ENCODE peak calls at places on chromosomes 7 and 10, in six cellular contexts. One of them, this sample, is unnamed.

GRCh38 chr7:64874114-64874513 is 29.0 kb upstream of the ZNF273 start:
- DNase-seq in HepG2: no peak
- DNase-seq in stomach: peak
- DNase-seq in transverse colon: no peak
- DNase-seq in sigmoid colon: no peak
- DNase-seq in K562: no peak
- DNase-seq in this sample: peak

GRCh38 chr10:7667262-7668141 is 736 bp upstream of the ITIH5 start:
- DNase-seq in HepG2: peak
- DNase-seq in stomach: no peak
- DNase-seq in transverse colon: no peak
- DNase-seq in sigmoid colon: peak
- DNase-seq in K562: peak
- DNase-seq in this sample: no peak

GRCh38 chr10:103942866-103943265 is 24.1 kb upstream of the SLK start:
- DNase-seq in HepG2: no peak
- DNase-seq in stomach: no peak
- DNase-seq in transverse colon: no peak
- DNase-seq in sigmoid colon: no peak
- DNase-seq in K562: no peak
- DNase-seq in this sample: no peak

GRCh38 chr10:818526-819220 is 112.8 kb downstream of the LARP4B start:
- DNase-seq in HepG2: no peak
- DNase-seq in stomach: no peak
- DNase-seq in transverse colon: no peak
- DNase-seq in sigmoid colon: no peak
- DNase-seq in K562: no peak
- DNase-seq in this sample: no peak

GRCh38 chr7:40405991-40406390 is 271.2 kb downstream of the SUGCT start:
- DNase-seq in HepG2: no peak
- DNase-seq in stomach: no peak
- DNase-seq in transverse colon: no peak
- DNase-seq in sigmoid colon: no peak
- DNase-seq in K562: no peak
- DNase-seq in this sample: no peak

GRCh38 chr10:112782176-112782907 is 167.7 kb upstream of the TCF7L2 start:
- DNase-seq in HepG2: no peak
- DNase-seq in stomach: peak
- DNase-seq in transverse colon: peak
- DNase-seq in sigmoid colon: peak
- DNase-seq in K562: no peak
- DNase-seq in this sample: peak

GRCh38 chr7:31043035-31043434 is 9.1 kb upstream of the ADCYAP1R1 start:
- DNase-seq in HepG2: no peak
- DNase-seq in stomach: no peak
- DNase-seq in transverse colon: no peak
- DNase-seq in sigmoid colon: no peak
- DNase-seq in K562: no peak
- DNase-seq in this sample: no peak

GRCh38 chr10:62779487-62780248 is 24.9 kb upstream of the ADO start:
- DNase-seq in HepG2: no peak
- DNase-seq in stomach: peak
- DNase-seq in transverse colon: peak
- DNase-seq in sigmoid colon: no peak
- DNase-seq in K562: no peak
- DNase-seq in this sample: no peak

GRCh38 chr10:103493362-103493871 is at the start of gene NEURL1:
- DNase-seq in HepG2: no peak
- DNase-seq in stomach: no peak
- DNase-seq in transverse colon: no peak
- DNase-seq in sigmoid colon: no peak
- DNase-seq in K562: peak
- DNase-seq in this sample: no peak

GRCh38 chr10:126867567-126868365 is 37.5 kb upstream of the DOCK1 start:
- DNase-seq in HepG2: no peak
- DNase-seq in stomach: no peak
- DNase-seq in transverse colon: no peak
- DNase-seq in sigmoid colon: no peak
- DNase-seq in K562: no peak
- DNase-seq in this sample: no peak

GRCh38 chr10:78774614-78774998 is 294.2 kb upstream of the ZMIZ1 start:
- DNase-seq in HepG2: peak
- DNase-seq in stomach: no peak
- DNase-seq in transverse colon: no peak
- DNase-seq in sigmoid colon: no peak
- DNase-seq in K562: no peak
- DNase-seq in this sample: no peak

GRCh38 chr10:80104066-80104926 is 25.8 kb downstream of the TMEM254 start:
- DNase-seq in HepG2: peak
- DNase-seq in stomach: no peak
- DNase-seq in transverse colon: no peak
- DNase-seq in sigmoid colon: no peak
- DNase-seq in K562: no peak
- DNase-seq in this sample: no peak

GRCh38 chr10:8637640-8638039 is 583.2 kb downstream of the GATA3 start:
- DNase-seq in HepG2: no peak
- DNase-seq in stomach: no peak
- DNase-seq in transverse colon: no peak
- DNase-seq in sigmoid colon: no peak
- DNase-seq in K562: no peak
- DNase-seq in this sample: no peak

GRCh38 chr10:120503695-120504094 is 46.7 kb downstream of the PLPP4 start:
- DNase-seq in HepG2: no peak
- DNase-seq in stomach: no peak
- DNase-seq in transverse colon: no peak
- DNase-seq in sigmoid colon: no peak
- DNase-seq in K562: no peak
- DNase-seq in this sample: no peak

GRCh38 chr7:41425926-41426325 is 277.0 kb downstream of the INHBA start:
- DNase-seq in HepG2: no peak
- DNase-seq in stomach: no peak
- DNase-seq in transverse colon: no peak
- DNase-seq in sigmoid colon: no peak
- DNase-seq in K562: no peak
- DNase-seq in this sample: no peak

GRCh38 chr10:13206546-13207443 is 27.4 kb downstream of the UCMA start:
- DNase-seq in HepG2: peak
- DNase-seq in stomach: no peak
- DNase-seq in transverse colon: no peak
- DNase-seq in sigmoid colon: no peak
- DNase-seq in K562: no peak
- DNase-seq in this sample: no peak

DNA sequence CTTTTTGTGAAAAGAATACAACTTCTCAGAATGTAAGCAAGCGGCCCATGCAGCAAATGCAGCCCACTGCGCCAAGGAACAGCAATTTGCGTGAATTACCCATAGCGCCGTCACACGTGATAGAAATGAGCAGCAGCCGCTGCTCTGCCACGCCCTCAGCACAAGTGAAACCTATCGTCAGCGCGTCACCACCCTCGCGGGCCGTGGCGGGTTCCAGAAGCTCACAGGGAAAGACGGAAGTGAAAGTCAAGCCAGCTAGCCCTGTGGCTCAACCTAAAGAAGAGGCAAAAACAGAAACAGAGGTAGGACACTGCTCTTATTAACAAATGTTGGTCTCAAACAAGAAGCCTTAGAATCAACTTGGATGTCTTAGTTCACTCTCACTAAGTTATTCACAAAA is 70.5 kb downstream of the SHH start:
- DNase-seq in HepG2: no peak
- DNase-seq in stomach: peak
- DNase-seq in transverse colon: peak
- DNase-seq in sigmoid colon: no peak
- DNase-seq in K562: no peak
- DNase-seq in this sample: no peak
- TF ChIP-seq POLR2AphosphoS5 in HepG2: no peak
- TF ChIP-seq POLR2AphosphoS5 in stomach: no peak
- TF ChIP-seq POLR2AphosphoS5 in transverse colon: no peak
- TF ChIP-seq POLR2AphosphoS5 in sigmoid colon: no peak
- TF ChIP-seq POLR2AphosphoS5 in K562: no peak
- TF ChIP-seq POLR2AphosphoS5 in this sample: no peak

DNA sequence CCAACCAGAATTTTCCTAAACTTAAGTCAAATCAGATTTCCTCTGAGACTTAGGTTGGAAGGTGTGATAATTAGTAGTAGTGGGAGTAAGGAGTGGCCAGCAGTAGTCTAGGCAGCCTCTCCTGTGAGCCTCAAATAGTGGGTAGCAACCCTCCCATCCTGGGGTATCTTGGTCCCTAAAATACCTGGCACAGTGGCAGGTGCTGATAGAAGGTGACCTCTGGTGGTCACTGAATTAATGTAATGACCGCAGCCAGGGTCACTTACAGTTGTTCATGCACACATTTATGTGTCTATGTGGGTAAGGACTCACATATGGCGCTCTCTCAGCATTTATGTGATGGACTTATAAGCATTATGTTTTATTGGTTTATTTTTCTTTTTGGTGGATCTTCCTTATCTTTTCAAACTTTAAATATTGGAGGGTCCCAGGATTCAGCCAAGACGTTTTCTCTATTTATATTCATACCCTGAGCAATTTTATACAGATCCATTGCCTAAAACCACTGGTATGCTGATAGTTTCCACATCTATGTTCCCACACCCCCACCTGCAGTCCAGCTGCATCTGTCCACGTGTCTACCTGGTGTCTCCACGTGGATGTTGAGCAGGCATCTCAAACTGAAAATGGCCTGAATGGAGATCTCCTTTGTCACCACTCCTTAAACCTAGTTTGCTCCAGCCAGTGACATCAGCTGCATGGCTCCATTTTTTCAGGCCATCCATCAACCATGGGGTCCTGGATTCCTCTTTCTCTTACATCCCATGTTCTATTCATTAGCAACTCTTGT is 18.3 kb downstream of the BMPER start:
- DNase-seq in HepG2: no peak
- DNase-seq in stomach: no peak
- DNase-seq in transverse colon: no peak
- DNase-seq in sigmoid colon: no peak
- DNase-seq in K562: no peak
- DNase-seq in this sample: no peak
- TF ChIP-seq CTCF in HepG2: peak
- TF ChIP-seq CTCF in stomach: no peak
- TF ChIP-seq CTCF in transverse colon: no peak
- TF ChIP-seq CTCF in sigmoid colon: no peak
- TF ChIP-seq CTCF in K562: peak
- TF ChIP-seq CTCF in this sample: no peak

DNA sequence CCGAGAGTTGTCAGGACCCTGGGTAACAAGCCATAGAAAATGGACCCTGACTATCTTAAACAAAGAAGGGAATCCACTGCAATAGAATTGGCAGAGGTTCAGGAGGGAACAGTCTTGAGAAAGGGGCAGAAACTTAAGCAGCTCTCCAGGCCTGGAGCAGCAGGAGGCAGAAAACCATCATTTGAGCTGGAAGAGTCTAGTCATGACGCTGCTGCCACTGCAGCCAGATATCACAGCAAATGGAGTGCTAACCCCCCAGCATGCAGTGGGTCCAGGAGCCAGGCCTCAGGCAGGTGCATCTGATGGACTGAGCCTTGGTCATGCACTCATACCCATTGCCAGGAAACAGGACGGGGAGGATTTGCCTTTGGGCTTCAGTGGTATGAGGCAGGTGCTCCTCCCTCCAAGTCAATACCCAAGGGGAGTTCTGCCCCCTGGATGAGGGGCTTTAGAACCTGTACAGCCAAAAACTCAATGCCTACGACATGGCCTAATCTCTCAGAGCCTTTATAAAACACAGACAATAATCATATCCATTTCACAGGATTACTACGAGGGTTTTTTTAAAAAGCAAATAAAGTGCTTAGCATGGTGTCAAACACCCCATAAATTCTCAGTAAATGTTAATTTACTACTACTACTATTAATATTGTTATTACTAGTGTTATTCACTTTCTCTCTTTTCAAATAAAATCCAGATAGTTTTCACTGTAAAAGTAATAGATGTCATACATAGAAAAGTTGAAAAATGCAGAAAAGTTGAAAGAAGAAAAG is 30.7 kb downstream of the DUSP5 start:
- DNase-seq in HepG2: no peak
- DNase-seq in stomach: no peak
- DNase-seq in transverse colon: no peak
- DNase-seq in sigmoid colon: no peak
- DNase-seq in K562: no peak
- DNase-seq in this sample: no peak
- TF ChIP-seq EP300 in HepG2: no peak
- TF ChIP-seq EP300 in stomach: no peak
- TF ChIP-seq EP300 in transverse colon: no peak
- TF ChIP-seq EP300 in sigmoid colon: no peak
- TF ChIP-seq EP300 in K562: no peak
- TF ChIP-seq EP300 in this sample: no peak

GRCh38 chr10:69502589-69502988 is 51.3 kb downstream of the TSPAN15 start:
- DNase-seq in HepG2: no peak
- DNase-seq in stomach: no peak
- DNase-seq in transverse colon: no peak
- DNase-seq in sigmoid colon: no peak
- DNase-seq in K562: no peak
- DNase-seq in this sample: no peak

GRCh38 chr10:69503896-69504265 is 52.6 kb downstream of the TSPAN15 start:
- DNase-seq in HepG2: no peak
- DNase-seq in stomach: no peak
- DNase-seq in transverse colon: no peak
- DNase-seq in sigmoid colon: peak
- DNase-seq in K562: no peak
- DNase-seq in this sample: no peak

GRCh38 chr10:69504576-69505250 is 53.4 kb downstream of the TSPAN15 start:
- DNase-seq in HepG2: no peak
- DNase-seq in stomach: no peak
- DNase-seq in transverse colon: no peak
- DNase-seq in sigmoid colon: peak
- DNase-seq in K562: no peak
- DNase-seq in this sample: no peak

GRCh38 chr10:69501657-69502056 is 50.4 kb downstream of the TSPAN15 start:
- DNase-seq in HepG2: no peak
- DNase-seq in stomach: no peak
- DNase-seq in transverse colon: no peak
- DNase-seq in sigmoid colon: peak
- DNase-seq in K562: no peak
- DNase-seq in this sample: no peak

DNA sequence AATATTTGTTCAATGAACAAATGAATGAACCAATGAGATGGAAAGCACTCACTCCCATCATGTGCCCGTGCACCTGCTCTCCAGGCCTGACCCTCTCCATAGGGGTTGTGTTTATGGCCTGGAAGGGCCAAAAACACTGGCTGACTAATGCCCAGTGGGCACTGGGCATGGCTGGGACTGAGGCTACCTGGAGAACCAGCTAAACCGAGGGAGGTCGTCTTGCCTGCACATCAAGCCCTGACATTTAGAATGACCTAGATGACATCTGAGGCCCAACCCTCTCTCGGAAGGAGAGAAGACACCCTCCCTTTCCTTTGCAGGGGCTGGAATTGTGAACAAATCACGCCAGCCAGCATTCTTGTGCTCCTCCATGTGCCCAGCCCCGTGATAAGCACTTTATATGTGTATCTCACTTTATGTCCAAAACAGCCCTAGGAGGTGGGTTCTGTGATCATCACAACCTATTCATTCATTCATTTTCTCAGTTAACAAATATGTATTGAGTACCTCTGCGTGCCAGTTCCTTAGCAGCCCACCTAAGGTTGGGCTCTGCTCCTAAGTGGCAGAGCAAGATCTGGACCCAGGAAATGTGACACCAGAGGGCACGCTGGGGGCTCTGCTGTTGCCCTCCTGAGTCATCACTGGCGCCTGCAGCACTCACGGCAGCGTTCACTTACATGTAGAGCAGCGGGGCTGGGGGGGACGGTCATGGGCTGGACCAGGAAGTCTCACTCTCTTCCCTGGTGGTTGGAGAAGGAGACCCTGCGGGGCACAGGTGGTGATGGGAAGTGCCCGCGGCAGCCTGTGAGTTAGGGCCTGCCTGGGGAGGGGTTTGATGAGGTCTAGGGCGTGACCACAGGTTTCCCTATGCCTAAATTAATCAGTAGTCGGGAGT is 52.0 kb downstream of the TSPAN15 start:
- DNase-seq in HepG2: no peak
- DNase-seq in stomach: no peak
- DNase-seq in transverse colon: no peak
- DNase-seq in sigmoid colon: peak
- DNase-seq in K562: no peak
- DNase-seq in this sample: no peak
- TF ChIP-seq POLR2AphosphoS5 in HepG2: no peak
- TF ChIP-seq POLR2AphosphoS5 in stomach: no peak
- TF ChIP-seq POLR2AphosphoS5 in transverse colon: no peak
- TF ChIP-seq POLR2AphosphoS5 in sigmoid colon: no peak
- TF ChIP-seq POLR2AphosphoS5 in K562: no peak
- TF ChIP-seq POLR2AphosphoS5 in this sample: no peak